ENCODE peak calls at places on chromosomes 5 and 9, in nine cellular contexts. Y is pancreas; I is cardiac fibroblast; T is left lobe of liver; A is activated T-cell treated with anti-CD3 and anti-CD28 coated beads, Interleukin-2, amount 50 U/mL, for 24 hours; R is ovary; P is stimulated activated CD8-positive, alpha-beta memory T cell treated with anti-CD3 and anti-CD28 coated beads, Interleukin-15, amount 100 ng/mL, for 24 hours; G is adrenal gland; V is islet precursor cell. Z is an unnamed sample.

GRCh38 chr9:77865385-77865784 is 166.2 kb downstream of the GNAQ start:
- DNase-seq in A (no peak), R (no peak), G (no peak), T (no peak), P (no peak), I (no peak), Y (no peak), V (no peak), Z (no peak)

GRCh38 chr9:111857555-111858211 is 38.9 kb upstream of the UGCG start:
- DNase-seq in G (no peak), T (no peak), P (no peak), R (no peak), A (no peak), V (no peak), I (peak), Y (no peak), Z (no peak)

GRCh38 chr5:28216939-28217360 is 1178.6 kb upstream of the CDH9 start:
- DNase-seq in P (no peak), T (no peak), G (no peak), Y (no peak), V (no peak), R (no peak), A (no peak), I (no peak), Z (no peak)

GRCh38 chr5:38994329-38994927 is 79.8 kb downstream of the RICTOR start:
- DNase-seq in A (no peak), V (peak), T (no peak), G (peak), Y (peak), I (peak), P (no peak), R (no peak), Z (peak)

GRCh38 chr5:76325876-76326491 is 77.1 kb upstream of the IQGAP2 start:
- DNase-seq in A (no peak), I (no peak), Y (no peak), G (no peak), R (no peak), T (no peak), V (no peak), P (no peak), Z (no peak)

GRCh38 chr5:8333445-8333844 is 464.5 kb downstream of the MTRR start:
- DNase-seq in Y (no peak), T (no peak), G (no peak), R (no peak), P (no peak), A (no peak), I (no peak), V (no peak), Z (no peak)

GRCh38 chr5:66891184-66891925 is 295.2 kb downstream of the MAST4 start:
- DNase-seq in A (no peak), R (no peak), V (peak), G (no peak), P (no peak), I (peak), Y (peak), T (no peak), Z (peak)

GRCh38 chr5:20678814-20679298 is 690.9 kb upstream of the CDH18 start:
- DNase-seq in T (no peak), V (peak), R (no peak), G (no peak), P (no peak), A (no peak), I (peak), Y (no peak), Z (no peak)

GRCh38 chr9:121694001-121694400 is 42.6 kb downstream of the DAB2IP start:
- DNase-seq in Y (no peak), G (no peak), T (no peak), R (no peak), I (no peak), P (no peak), V (no peak), A (no peak), Z (no peak)

GRCh38 chr5:120314201-120314600 is 149.9 kb upstream of the PRR16 start:
- DNase-seq in P (no peak), A (no peak), G (no peak), Y (no peak), R (no peak), V (no peak), T (no peak), I (peak), Z (no peak)

GRCh38 chr5:178436326-178436940 is 153.8 kb downstream of the COL23A1 start:
- DNase-seq in G (no peak), P (no peak), V (no peak), T (peak), I (no peak), Y (no peak), A (no peak), R (no peak), Z (no peak)

GRCh38 chr5:83026930-83027687 is 50.1 kb downstream of the TMEM167A start:
- DNase-seq in Y (no peak), V (peak), R (no peak), P (no peak), T (no peak), A (no peak), I (peak), G (no peak), Z (peak)

GRCh38 chr9:108640211-108640610 is 215.6 kb downstream of the ACTL7B start:
- DNase-seq in Y (no peak), V (no peak), I (no peak), A (no peak), T (no peak), P (no peak), R (no peak), G (no peak), Z (no peak)

GRCh38 chr5:45060686-45061085 is 251.9 kb downstream of the MRPS30 start:
- DNase-seq in R (no peak), T (no peak), A (no peak), P (no peak), G (no peak), V (no peak), I (no peak), Y (no peak), Z (no peak)

GRCh38 chr9:33893861-33894260 is 76.9 kb downstream of the UBE2R2 start:
- DNase-seq in Y (no peak), G (no peak), I (no peak), T (no peak), P (no peak), V (no peak), R (no peak), A (no peak), Z (no peak)

GRCh38 chr5:149268928-149269557 is 2.6 kb upstream of the AFAP1L1 start:
- DNase-seq in T (no peak), V (no peak), P (no peak), R (no peak), G (no peak), I (peak), A (no peak), Y (no peak), Z (no peak)

GRCh38 chr9:6779417-6780241 is 21.9 kb downstream of the KDM4C start:
- DNase-seq in Y (no peak), G (no peak), V (peak), I (peak), T (no peak), R (no peak), A (no peak), P (no peak), Z (no peak)

GRCh38 chr5:6488021-6488420 is 39.4 kb downstream of the UBE2QL1 start:
- DNase-seq in V (no peak), R (no peak), T (no peak), P (no peak), A (no peak), Y (no peak), G (no peak), I (peak), Z (no peak)

GRCh38 chr5:55220433-55221185 is 6.5 kb downstream of the MCIDAS start:
- DNase-seq in P (no peak), R (peak), A (no peak), V (peak), T (no peak), I (no peak), G (no peak), Y (no peak), Z (peak)